ENCODE peak calls at places on chromosome 22, in seven cellular contexts. T is CD8-positive, alpha-beta T cell; S is cardiac muscle cell; B is heart right ventricle; M is right atrium auricular region; K is tibial nerve; I is OCI-LY7. L is an unnamed sample.

GRCh38 chr22:50481440-50482106 is at the start of gene ADM2:
- DNase-seq in T (peak; percentile 70), I (peak; percentile 55), S (peak; percentile 31), K (no peak), M (no peak), B (peak; percentile 40), L (peak; percentile 70)

GRCh38 chr22:46073683-46074504 is 76.4 kb upstream of the PPARA start:
- DNase-seq in S (peak; percentile 45), I (no peak), B (peak; percentile 51), T (no peak), M (no peak), K (peak; percentile 14), L (peak; percentile 53)

GRCh38 chr22:47090591-47091240 is 328.3 kb downstream of the TBC1D22A start:
- DNase-seq in S (no peak), K (no peak), T (peak; percentile 34), B (no peak), M (no peak), I (no peak), L (no peak)

GRCh38 chr22:46537946-46538815 is 761 bp upstream of the CELSR1 start:
- DNase-seq in B (no peak), I (no peak), S (peak; percentile 72), K (no peak), T (no peak), M (no peak), L (no peak)

GRCh38 chr22:39135092-39135896 is 17.2 kb downstream of the CBX7 start:
- DNase-seq in I (peak; percentile 67), B (peak; percentile 56), K (no peak), T (peak; percentile 52), S (peak; percentile 72), M (no peak), L (no peak)

GRCh38 chr22:28148816-28149465 is 229.9 kb upstream of the PITPNB start:
- DNase-seq in I (no peak), T (no peak), K (no peak), S (no peak), M (no peak), B (no peak), L (no peak)

GRCh38 chr22:43498856-43499253 is 87.0 kb downstream of the MPPED1 start:
- DNase-seq in K (no peak), I (no peak), M (no peak), S (no peak), B (no peak), T (no peak), L (no peak)

GRCh38 chr22:18065256-18065655 is 12.5 kb upstream of the PEX26 start:
- DNase-seq in B (no peak), I (peak; percentile 74), T (no peak), S (no peak), K (no peak), M (no peak), L (no peak)

GRCh38 chr22:32855023-32855756 is 53.7 kb downstream of the TIMP3 start:
- DNase-seq in S (no peak), B (no peak), M (no peak), T (no peak), I (no peak), K (no peak), L (no peak)

GRCh38 chr22:24435861-24436351 is 8.5 kb downstream of the ADORA2A start:
- DNase-seq in T (no peak), B (no peak), M (no peak), K (peak; percentile 5), I (peak; percentile 24), S (no peak), L (no peak)

GRCh38 chr22:49712195-49712791 is 115.4 kb downstream of the BRD1 start:
- DNase-seq in K (no peak), B (no peak), M (no peak), S (peak; percentile 81), T (no peak), I (no peak), L (no peak)

GRCh38 chr22:46267431-46268279 is at the start of gene TTC38:
- DNase-seq in B (peak; percentile 96), I (no peak), S (peak; percentile 94), M (peak; percentile 94), T (peak; percentile 52), K (peak; percentile 85), L (peak; percentile 95)

GRCh38 chr22:44096736-44097135 is 72.6 kb downstream of the PARVB start:
- DNase-seq in K (no peak), B (no peak), S (no peak), I (no peak), T (no peak), M (no peak), L (no peak)

GRCh38 chr22:39312410-39312809 is 7.0 kb downstream of the RPL3 start:
- DNase-seq in B (no peak), S (no peak), I (no peak), M (no peak), T (no peak), K (no peak), L (no peak)

GRCh38 chr22:18076060-18076497 is 1.7 kb upstream of the PEX26 start:
- DNase-seq in B (peak; percentile 38), S (peak; percentile 86), I (peak; percentile 90), K (no peak), T (peak; percentile 42), M (peak; percentile 74), L (peak; percentile 55)

GRCh38 chr22:17217179-17217578 is 2.1 kb downstream of the ADA2 start:
- DNase-seq in K (no peak), S (no peak), I (peak; percentile 74), T (no peak), B (no peak), M (no peak), L (no peak)

GRCh38 chr22:46062232-46062615 is 85.3 kb upstream of the WNT7B start:
- DNase-seq in B (no peak), I (no peak), S (no peak), M (no peak), T (no peak), K (no peak), L (no peak)

GRCh38 chr22:17638182-17638431 is 450 bp upstream of the BCL2L13 start:
- DNase-seq in S (no peak), K (no peak), B (no peak), I (peak; percentile 37), M (no peak), T (no peak), L (no peak)

GRCh38 chr22:47195676-47196492 is 433.4 kb downstream of the TBC1D22A start:
- DNase-seq in T (no peak), K (peak; percentile 6), M (peak; percentile 49), I (no peak), B (no peak), S (no peak), L (peak; percentile 43)

GRCh38 chr22:45615364-45615763 is 56.3 kb upstream of the ATXN10 start:
- DNase-seq in I (no peak), T (no peak), K (no peak), S (no peak), M (no peak), B (no peak), L (no peak)

GRCh38 chr22:29443452-29443851 is 5.1 kb downstream of the RFPL1 start:
- DNase-seq in T (no peak), B (no peak), I (no peak), K (no peak), M (no peak), S (no peak), L (no peak)

GRCh38 chr22:21672107-21672629 is 6.4 kb downstream of the PPIL2 start:
- DNase-seq in T (no peak), B (no peak), K (no peak), M (no peak), S (no peak), I (peak; percentile 37), L (no peak)
- TF ChIP-seq CTCF in T (no peak), B (no peak), K (no peak), M (no peak), S (no peak), I (peak; percentile 39), L (no peak)

GRCh38 chr22:23168381-23169031 is 11.8 kb upstream of the BCR start:
- DNase-seq in M (no peak), I (no peak), T (no peak), S (no peak), K (no peak), B (no peak), L (no peak)

GRCh38 chr22:23163665-23164064 is 16.6 kb upstream of the BCR start:
- DNase-seq in I (no peak), M (no peak), T (no peak), B (peak; percentile 50), K (peak; percentile 74), S (no peak), L (no peak)

GRCh38 chr22:23166841-23167610 is 13.3 kb upstream of the BCR start:
- DNase-seq in S (no peak), K (no peak), I (no peak), M (no peak), T (no peak), B (no peak), L (no peak)

GRCh38 chr22:23164091-23164490 is 16.2 kb upstream of the BCR start:
- DNase-seq in T (no peak), B (no peak), M (no peak), K (no peak), I (no peak), S (no peak), L (no peak)

GRCh38 chr22:23166038-23166831 is 14.1 kb upstream of the BCR start:
- DNase-seq in T (no peak), S (no peak), K (no peak), M (no peak), I (no peak), B (no peak), L (no peak)
- H3K27ac ChIP-seq in T (no peak overlapping the region), S (no peak overlapping the region), K (no peak overlapping the region), M (no peak overlapping the region), I (no peak overlapping the region), B (no peak overlapping the region), L (no peak overlapping the region)

GRCh38 chr22:26715392-26715939 is 58.1 kb downstream of the MIAT start:
- DNase-seq in I (no peak), S (no peak), T (no peak), K (no peak), B (no peak), M (no peak), L (no peak)

GRCh38 chr22:26712158-26712557 is 54.8 kb downstream of the MIAT start:
- DNase-seq in I (no peak), S (no peak), M (no peak), B (no peak), T (no peak), K (no peak), L (no peak)

GRCh38 chr22:26718488-26718887 is 61.1 kb downstream of the MIAT start:
- DNase-seq in S (no peak), T (no peak), I (no peak), K (no peak), B (no peak), M (no peak), L (no peak)

GRCh38 chr22:26713823-26714449 is 56.5 kb downstream of the MIAT start:
- DNase-seq in I (no peak), T (no peak), M (peak; percentile 83), B (no peak), S (peak; percentile 45), K (no peak), L (no peak)

DNA sequence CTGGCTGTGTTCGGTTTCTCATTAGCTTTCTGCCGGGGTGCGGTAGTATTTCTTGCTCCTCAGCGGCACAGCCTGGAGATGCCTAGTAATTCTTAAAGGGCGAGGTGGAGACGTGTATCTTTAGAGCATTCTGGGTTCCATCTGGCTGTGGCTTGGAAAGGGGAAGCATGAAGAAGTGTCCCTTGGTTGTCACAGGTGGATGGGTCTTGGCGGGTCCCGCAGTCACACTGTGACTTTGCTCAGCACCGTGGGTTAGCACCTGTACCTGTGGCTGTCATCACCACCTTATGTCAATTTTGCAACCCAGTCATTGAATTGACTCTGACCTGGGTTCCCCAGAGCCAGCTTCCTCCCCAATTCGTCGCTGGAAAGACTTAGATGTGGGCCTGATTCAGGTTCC is 57.6 kb downstream of the MIAT start:
- DNase-seq in K (no peak), S (no peak), M (no peak), I (no peak), B (no peak), T (no peak), L (no peak)
- H3K4me3 ChIP-seq in K (no peak overlapping the region), S (no peak overlapping the region), M (no peak overlapping the region), I (no peak overlapping the region), B (no peak overlapping the region), T (no peak overlapping the region), L (no peak overlapping the region)

GRCh38 chr22:37030560-37031281 is 11.2 kb downstream of the MPST start:
- DNase-seq in S (no peak), M (no peak), T (no peak), B (no peak), K (no peak), I (no peak), L (no peak)
- TF ChIP-seq CTCF in S (peak; percentile 4), M (no peak), T (no peak), B (no peak), K (no peak), I (peak; percentile 45), L (no peak)

L was measured in lower lobe of right lung.